ENCODE peak calls at places on chromosomes 7 and 10, in nine cellular contexts. One of them, this sample, is unnamed.

GRCh38 chr7:129831424-129832058 is 121.2 kb downstream of the UBE2H start:
- DNase-seq in body of pancreas: no peak
- DNase-seq in NCI-H2171 treated with DMSO at 0.1 percent for 48 hours: no peak
- DNase-seq in stimulated activated CD8-positive, alpha-beta memory T cell treated with anti-CD3 and anti-CD28 coated beads, Interleukin-7, amount 100 ng/mL, for 4 hours: no peak
- DNase-seq in fibroblast of mammary gland: peak; percentile 89
- DNase-seq in WTC11: no peak
- DNase-seq in memory B cell: no peak
- DNase-seq in Ammon's horn: no peak
- DNase-seq in GM06990: no peak
- DNase-seq in this sample: no peak

GRCh38 chr10:6136215-6137201 is 47.7 kb downstream of the RBM17 start:
- DNase-seq in GM06990: peak; percentile 72
- DNase-seq in body of pancreas: no peak
- DNase-seq in fibroblast of mammary gland: peak; percentile 91
- DNase-seq in WTC11: no peak
- DNase-seq in NCI-H2171 treated with DMSO at 0.1 percent for 48 hours: no peak
- DNase-seq in memory B cell: no peak
- DNase-seq in stimulated activated CD8-positive, alpha-beta memory T cell treated with anti-CD3 and anti-CD28 coated beads, Interleukin-7, amount 100 ng/mL, for 4 hours: no peak
- DNase-seq in Ammon's horn: no peak
- DNase-seq in this sample: no peak

GRCh38 chr7:55651057-55651456 is 78.8 kb upstream of the VOPP1 start:
- DNase-seq in Ammon's horn: no peak
- DNase-seq in memory B cell: no peak
- DNase-seq in stimulated activated CD8-positive, alpha-beta memory T cell treated with anti-CD3 and anti-CD28 coated beads, Interleukin-7, amount 100 ng/mL, for 4 hours: no peak
- DNase-seq in WTC11: no peak
- DNase-seq in NCI-H2171 treated with DMSO at 0.1 percent for 48 hours: no peak
- DNase-seq in GM06990: no peak
- DNase-seq in body of pancreas: no peak
- DNase-seq in fibroblast of mammary gland: no peak
- DNase-seq in this sample: no peak

GRCh38 chr7:125390866-125391265 is 461.2 kb upstream of the POT1 start:
- DNase-seq in stimulated activated CD8-positive, alpha-beta memory T cell treated with anti-CD3 and anti-CD28 coated beads, Interleukin-7, amount 100 ng/mL, for 4 hours: no peak
- DNase-seq in WTC11: no peak
- DNase-seq in body of pancreas: no peak
- DNase-seq in Ammon's horn: no peak
- DNase-seq in memory B cell: no peak
- DNase-seq in GM06990: no peak
- DNase-seq in NCI-H2171 treated with DMSO at 0.1 percent for 48 hours: no peak
- DNase-seq in fibroblast of mammary gland: no peak
- DNase-seq in this sample: no peak

GRCh38 chr10:86264481-86265231 is 101.9 kb downstream of the GRID1 start:
- DNase-seq in memory B cell: no peak
- DNase-seq in NCI-H2171 treated with DMSO at 0.1 percent for 48 hours: no peak
- DNase-seq in Ammon's horn: no peak
- DNase-seq in body of pancreas: no peak
- DNase-seq in WTC11: no peak
- DNase-seq in GM06990: no peak
- DNase-seq in stimulated activated CD8-positive, alpha-beta memory T cell treated with anti-CD3 and anti-CD28 coated beads, Interleukin-7, amount 100 ng/mL, for 4 hours: no peak
- DNase-seq in fibroblast of mammary gland: no peak
- DNase-seq in this sample: no peak

GRCh38 chr7:120989571-120990220 is 1.2 kb downstream of the CPED1 start:
- DNase-seq in memory B cell: peak; percentile 10
- DNase-seq in Ammon's horn: no peak
- DNase-seq in NCI-H2171 treated with DMSO at 0.1 percent for 48 hours: no peak
- DNase-seq in stimulated activated CD8-positive, alpha-beta memory T cell treated with anti-CD3 and anti-CD28 coated beads, Interleukin-7, amount 100 ng/mL, for 4 hours: no peak
- DNase-seq in body of pancreas: no peak
- DNase-seq in GM06990: no peak
- DNase-seq in fibroblast of mammary gland: no peak
- DNase-seq in WTC11: no peak
- DNase-seq in this sample: no peak

GRCh38 chr10:99234067-99234738 is 1.4 kb downstream of the HPSE2 start:
- DNase-seq in memory B cell: peak; percentile 51
- DNase-seq in body of pancreas: no peak
- DNase-seq in NCI-H2171 treated with DMSO at 0.1 percent for 48 hours: no peak
- DNase-seq in fibroblast of mammary gland: peak; percentile 54
- DNase-seq in GM06990: peak; percentile 88
- DNase-seq in WTC11: peak; percentile 70
- DNase-seq in stimulated activated CD8-positive, alpha-beta memory T cell treated with anti-CD3 and anti-CD28 coated beads, Interleukin-7, amount 100 ng/mL, for 4 hours: no peak
- DNase-seq in Ammon's horn: peak; percentile 65
- DNase-seq in this sample: no peak

GRCh38 chr10:740936-741431 is 51.5 kb upstream of the DIP2C start:
- DNase-seq in fibroblast of mammary gland: no peak
- DNase-seq in GM06990: no peak
- DNase-seq in NCI-H2171 treated with DMSO at 0.1 percent for 48 hours: no peak
- DNase-seq in Ammon's horn: no peak
- DNase-seq in stimulated activated CD8-positive, alpha-beta memory T cell treated with anti-CD3 and anti-CD28 coated beads, Interleukin-7, amount 100 ng/mL, for 4 hours: no peak
- DNase-seq in body of pancreas: no peak
- DNase-seq in memory B cell: no peak
- DNase-seq in WTC11: no peak
- DNase-seq in this sample: no peak

GRCh38 chr7:28977881-28978280 is 19.8 kb upstream of the TRIL start:
- DNase-seq in NCI-H2171 treated with DMSO at 0.1 percent for 48 hours: no peak
- DNase-seq in body of pancreas: no peak
- DNase-seq in GM06990: no peak
- DNase-seq in fibroblast of mammary gland: no peak
- DNase-seq in stimulated activated CD8-positive, alpha-beta memory T cell treated with anti-CD3 and anti-CD28 coated beads, Interleukin-7, amount 100 ng/mL, for 4 hours: no peak
- DNase-seq in WTC11: no peak
- DNase-seq in Ammon's horn: no peak
- DNase-seq in memory B cell: no peak
- DNase-seq in this sample: no peak

GRCh38 chr7:128705891-128706333 is 33.2 kb upstream of the CALU start:
- DNase-seq in body of pancreas: no peak
- DNase-seq in memory B cell: no peak
- DNase-seq in Ammon's horn: no peak
- DNase-seq in WTC11: no peak
- DNase-seq in NCI-H2171 treated with DMSO at 0.1 percent for 48 hours: peak; percentile 45
- DNase-seq in GM06990: no peak
- DNase-seq in fibroblast of mammary gland: peak; percentile 25
- DNase-seq in stimulated activated CD8-positive, alpha-beta memory T cell treated with anti-CD3 and anti-CD28 coated beads, Interleukin-7, amount 100 ng/mL, for 4 hours: no peak
- DNase-seq in this sample: peak; percentile 18

GRCh38 chr7:100568936-100569844 is 4.5 kb downstream of the SAP25 start:
- DNase-seq in GM06990: peak; percentile 68
- DNase-seq in stimulated activated CD8-positive, alpha-beta memory T cell treated with anti-CD3 and anti-CD28 coated beads, Interleukin-7, amount 100 ng/mL, for 4 hours: no peak
- DNase-seq in fibroblast of mammary gland: peak; percentile 51
- DNase-seq in NCI-H2171 treated with DMSO at 0.1 percent for 48 hours: peak; percentile 42
- DNase-seq in Ammon's horn: peak; percentile 83
- DNase-seq in memory B cell: no peak
- DNase-seq in body of pancreas: peak; percentile 61
- DNase-seq in WTC11: peak; percentile 85
- DNase-seq in this sample: no peak

GRCh38 chr7:109635374-109635773 is 1065.7 kb downstream of the DNAJB9 start:
- DNase-seq in WTC11: no peak
- DNase-seq in stimulated activated CD8-positive, alpha-beta memory T cell treated with anti-CD3 and anti-CD28 coated beads, Interleukin-7, amount 100 ng/mL, for 4 hours: no peak
- DNase-seq in body of pancreas: no peak
- DNase-seq in NCI-H2171 treated with DMSO at 0.1 percent for 48 hours: no peak
- DNase-seq in GM06990: no peak
- DNase-seq in Ammon's horn: no peak
- DNase-seq in fibroblast of mammary gland: no peak
- DNase-seq in memory B cell: no peak
- DNase-seq in this sample: no peak

GRCh38 chr10:48659790-48660189 is 24.9 kb upstream of the WDFY4 start:
- DNase-seq in NCI-H2171 treated with DMSO at 0.1 percent for 48 hours: peak; percentile 2
- DNase-seq in fibroblast of mammary gland: no peak
- DNase-seq in GM06990: no peak
- DNase-seq in WTC11: no peak
- DNase-seq in stimulated activated CD8-positive, alpha-beta memory T cell treated with anti-CD3 and anti-CD28 coated beads, Interleukin-7, amount 100 ng/mL, for 4 hours: no peak
- DNase-seq in body of pancreas: no peak
- DNase-seq in Ammon's horn: no peak
- DNase-seq in memory B cell: no peak
- DNase-seq in this sample: no peak

GRCh38 chr7:23020742-23021401 is 6.9 kb upstream of the HYCC1 start:
- DNase-seq in body of pancreas: no peak
- DNase-seq in GM06990: no peak
- DNase-seq in WTC11: no peak
- DNase-seq in Ammon's horn: no peak
- DNase-seq in memory B cell: no peak
- DNase-seq in NCI-H2171 treated with DMSO at 0.1 percent for 48 hours: no peak
- DNase-seq in stimulated activated CD8-positive, alpha-beta memory T cell treated with anti-CD3 and anti-CD28 coated beads, Interleukin-7, amount 100 ng/mL, for 4 hours: no peak
- DNase-seq in fibroblast of mammary gland: peak; percentile 97
- DNase-seq in this sample: no peak

GRCh38 chr7:157009170-157009777 is 1.2 kb downstream of the MNX1 start:
- DNase-seq in fibroblast of mammary gland: no peak
- DNase-seq in stimulated activated CD8-positive, alpha-beta memory T cell treated with anti-CD3 and anti-CD28 coated beads, Interleukin-7, amount 100 ng/mL, for 4 hours: no peak
- DNase-seq in NCI-H2171 treated with DMSO at 0.1 percent for 48 hours: no peak
- DNase-seq in Ammon's horn: no peak
- DNase-seq in GM06990: peak; percentile 52
- DNase-seq in body of pancreas: peak; percentile 66
- DNase-seq in WTC11: no peak
- DNase-seq in memory B cell: no peak
- DNase-seq in this sample: no peak

GRCh38 chr7:149753370-149754233 is 19.8 kb downstream of the ZNF467 start:
- DNase-seq in body of pancreas: peak; percentile 55
- DNase-seq in GM06990: no peak
- DNase-seq in WTC11: peak; percentile 79
- DNase-seq in memory B cell: no peak
- DNase-seq in stimulated activated CD8-positive, alpha-beta memory T cell treated with anti-CD3 and anti-CD28 coated beads, Interleukin-7, amount 100 ng/mL, for 4 hours: no peak
- DNase-seq in Ammon's horn: no peak
- DNase-seq in fibroblast of mammary gland: peak; percentile 36
- DNase-seq in NCI-H2171 treated with DMSO at 0.1 percent for 48 hours: peak; percentile 28
- DNase-seq in this sample: no peak

GRCh38 chr10:28684986-28685580 is 7.8 kb downstream of the BAMBI start:
- DNase-seq in stimulated activated CD8-positive, alpha-beta memory T cell treated with anti-CD3 and anti-CD28 coated beads, Interleukin-7, amount 100 ng/mL, for 4 hours: no peak
- DNase-seq in GM06990: no peak
- DNase-seq in WTC11: no peak
- DNase-seq in Ammon's horn: no peak
- DNase-seq in NCI-H2171 treated with DMSO at 0.1 percent for 48 hours: no peak
- DNase-seq in memory B cell: no peak
- DNase-seq in fibroblast of mammary gland: no peak
- DNase-seq in body of pancreas: no peak
- DNase-seq in this sample: peak; percentile 13

GRCh38 chr10:100647928-100648327 is 97.5 kb upstream of the PAX2 start:
- DNase-seq in WTC11: no peak
- DNase-seq in GM06990: no peak
- DNase-seq in Ammon's horn: no peak
- DNase-seq in fibroblast of mammary gland: no peak
- DNase-seq in NCI-H2171 treated with DMSO at 0.1 percent for 48 hours: no peak
- DNase-seq in stimulated activated CD8-positive, alpha-beta memory T cell treated with anti-CD3 and anti-CD28 coated beads, Interleukin-7, amount 100 ng/mL, for 4 hours: no peak
- DNase-seq in memory B cell: no peak
- DNase-seq in body of pancreas: no peak
- DNase-seq in this sample: no peak

GRCh38 chr10:30038961-30039536 is 20.3 kb downstream of the JCAD start:
- DNase-seq in stimulated activated CD8-positive, alpha-beta memory T cell treated with anti-CD3 and anti-CD28 coated beads, Interleukin-7, amount 100 ng/mL, for 4 hours: no peak
- DNase-seq in fibroblast of mammary gland: no peak
- DNase-seq in NCI-H2171 treated with DMSO at 0.1 percent for 48 hours: no peak
- DNase-seq in body of pancreas: no peak
- DNase-seq in WTC11: no peak
- DNase-seq in Ammon's horn: no peak
- DNase-seq in memory B cell: no peak
- DNase-seq in GM06990: no peak
- DNase-seq in this sample: no peak

GRCh38 chr10:79069325-79070090 is 742 bp downstream of the ZMIZ1 start:
- DNase-seq in stimulated activated CD8-positive, alpha-beta memory T cell treated with anti-CD3 and anti-CD28 coated beads, Interleukin-7, amount 100 ng/mL, for 4 hours: no peak
- DNase-seq in GM06990: peak; percentile 32
- DNase-seq in memory B cell: no peak
- DNase-seq in body of pancreas: peak; percentile 55
- DNase-seq in fibroblast of mammary gland: no peak
- DNase-seq in NCI-H2171 treated with DMSO at 0.1 percent for 48 hours: peak; percentile 6
- DNase-seq in WTC11: peak; percentile 32
- DNase-seq in Ammon's horn: peak; percentile 48
- DNase-seq in this sample: no peak

This sample was measured in NCI-H2107.